ENCODE peak calls at places on chromosomes 12 and 14, in seven cellular contexts. One of them, this sample, is unnamed.
A peak's percentile ranks its signal among the peaks of the same experiment; 100 is the strongest.

GRCh38 chr12:6053541-6053940 is 70.9 kb downstream of the VWF start:
- DNase-seq in neuronal stem cell: no peak
- DNase-seq in mesendoderm: peak; percentile 63
- DNase-seq in IMR-90: peak; percentile 36
- DNase-seq in H1: no peak
- DNase-seq in mesenchymal stem cell: no peak
- DNase-seq in trophoblast cell: peak; percentile 64
- DNase-seq in this sample: no peak

GRCh38 chr12:119988440-119988787 is 622 bp upstream of the BICDL1 start:
- DNase-seq in neuronal stem cell: no peak
- DNase-seq in mesendoderm: no peak
- DNase-seq in IMR-90: peak; percentile 42
- DNase-seq in H1: no peak
- DNase-seq in mesenchymal stem cell: peak; percentile 56
- DNase-seq in trophoblast cell: no peak
- DNase-seq in this sample: no peak

GRCh38 chr12:17139926-17140325 is 534.0 kb upstream of the LMO3 start:
- DNase-seq in neuronal stem cell: no peak
- DNase-seq in mesendoderm: peak; percentile 28
- DNase-seq in IMR-90: no peak
- DNase-seq in H1: no peak
- DNase-seq in mesenchymal stem cell: no peak
- DNase-seq in trophoblast cell: peak; percentile 93
- DNase-seq in this sample: no peak

GRCh38 chr14:104284636-104285482 is 146.5 kb downstream of the KIF26A start:
- DNase-seq in neuronal stem cell: no peak
- DNase-seq in mesendoderm: no peak
- DNase-seq in IMR-90: no peak
- DNase-seq in H1: no peak
- DNase-seq in mesenchymal stem cell: no peak
- DNase-seq in trophoblast cell: no peak
- DNase-seq in this sample: peak; percentile 22

GRCh38 chr14:68145036-68145435 is 325.5 kb downstream of the RAD51B start:
- DNase-seq in neuronal stem cell: no peak
- DNase-seq in mesendoderm: peak; percentile 39
- DNase-seq in IMR-90: no peak
- DNase-seq in H1: no peak
- DNase-seq in mesenchymal stem cell: no peak
- DNase-seq in trophoblast cell: no peak
- DNase-seq in this sample: no peak

GRCh38 chr12:122646568-122647220 is 56.5 kb downstream of the HCAR2 start:
- DNase-seq in neuronal stem cell: no peak
- DNase-seq in mesendoderm: no peak
- DNase-seq in IMR-90: peak; percentile 88
- DNase-seq in H1: no peak
- DNase-seq in mesenchymal stem cell: peak; percentile 66
- DNase-seq in trophoblast cell: peak; percentile 50
- DNase-seq in this sample: no peak

GRCh38 chr14:65106316-65106715 is 4.0 kb upstream of the MAX start:
- DNase-seq in neuronal stem cell: no peak
- DNase-seq in mesendoderm: no peak
- DNase-seq in IMR-90: no peak
- DNase-seq in H1: no peak
- DNase-seq in mesenchymal stem cell: no peak
- DNase-seq in trophoblast cell: no peak
- DNase-seq in this sample: no peak

GRCh38 chr12:110320548-110320947 is 39.5 kb downstream of the ATP2A2 start:
- DNase-seq in neuronal stem cell: no peak
- DNase-seq in mesendoderm: no peak
- DNase-seq in IMR-90: no peak
- DNase-seq in H1: no peak
- DNase-seq in mesenchymal stem cell: no peak
- DNase-seq in trophoblast cell: no peak
- DNase-seq in this sample: no peak

GRCh38 chr12:20120296-20120695 is 248.0 kb upstream of the PDE3A start:
- DNase-seq in neuronal stem cell: no peak
- DNase-seq in mesendoderm: no peak
- DNase-seq in IMR-90: no peak
- DNase-seq in H1: no peak
- DNase-seq in mesenchymal stem cell: no peak
- DNase-seq in trophoblast cell: no peak
- DNase-seq in this sample: no peak

GRCh38 chr12:108597559-108598471 is at the start of gene TMEM119:
- DNase-seq in neuronal stem cell: no peak
- DNase-seq in mesendoderm: no peak
- DNase-seq in IMR-90: peak; percentile 37
- DNase-seq in H1: no peak
- DNase-seq in mesenchymal stem cell: peak; percentile 79
- DNase-seq in trophoblast cell: no peak
- DNase-seq in this sample: no peak

GRCh38 chr14:33668066-33668465 is 282.8 kb downstream of the EGLN3 start:
- DNase-seq in neuronal stem cell: no peak
- DNase-seq in mesendoderm: no peak
- DNase-seq in IMR-90: peak; percentile 11
- DNase-seq in H1: no peak
- DNase-seq in mesenchymal stem cell: no peak
- DNase-seq in trophoblast cell: no peak
- DNase-seq in this sample: no peak

GRCh38 chr12:11654338-11654737 is 4.9 kb downstream of the ETV6 start:
- DNase-seq in neuronal stem cell: no peak
- DNase-seq in mesendoderm: no peak
- DNase-seq in IMR-90: no peak
- DNase-seq in H1: no peak
- DNase-seq in mesenchymal stem cell: no peak
- DNase-seq in trophoblast cell: no peak
- DNase-seq in this sample: no peak

GRCh38 chr14:104235686-104236085 is 97.3 kb downstream of the KIF26A start:
- DNase-seq in neuronal stem cell: no peak
- DNase-seq in mesendoderm: no peak
- DNase-seq in IMR-90: no peak
- DNase-seq in H1: peak; percentile 6
- DNase-seq in mesenchymal stem cell: no peak
- DNase-seq in trophoblast cell: no peak
- DNase-seq in this sample: peak; percentile 10

GRCh38 chr14:102318781-102319276 is 717 bp upstream of the ZNF839 start:
- DNase-seq in neuronal stem cell: no peak
- DNase-seq in mesendoderm: no peak
- DNase-seq in IMR-90: no peak
- DNase-seq in H1: no peak
- DNase-seq in mesenchymal stem cell: no peak
- DNase-seq in trophoblast cell: no peak
- DNase-seq in this sample: no peak

GRCh38 chr14:31787377-31787776 is 226.2 kb downstream of the NUBPL start:
- DNase-seq in neuronal stem cell: no peak
- DNase-seq in mesendoderm: no peak
- DNase-seq in IMR-90: peak; percentile 11
- DNase-seq in H1: no peak
- DNase-seq in mesenchymal stem cell: no peak
- DNase-seq in trophoblast cell: peak; percentile 67
- DNase-seq in this sample: no peak

GRCh38 chr14:25049559-25050493 is at the start of gene STXBP6:
- DNase-seq in neuronal stem cell: peak; percentile 71
- DNase-seq in mesendoderm: peak; percentile 65
- DNase-seq in IMR-90: peak; percentile 65
- DNase-seq in H1: peak; percentile 82
- DNase-seq in mesenchymal stem cell: peak; percentile 64
- DNase-seq in trophoblast cell: peak; percentile 13
- DNase-seq in this sample: peak; percentile 68

GRCh38 chr14:99155173-99155777 is 116.7 kb downstream of the BCL11B start:
- DNase-seq in neuronal stem cell: no peak
- DNase-seq in mesendoderm: no peak
- DNase-seq in IMR-90: no peak
- DNase-seq in H1: no peak
- DNase-seq in mesenchymal stem cell: no peak
- DNase-seq in trophoblast cell: no peak
- DNase-seq in this sample: no peak

GRCh38 chr12:3827301-3828000 is 45.7 kb downstream of the PARP11 start:
- DNase-seq in neuronal stem cell: no peak
- DNase-seq in mesendoderm: no peak
- DNase-seq in IMR-90: no peak
- DNase-seq in H1: no peak
- DNase-seq in mesenchymal stem cell: no peak
- DNase-seq in trophoblast cell: no peak
- DNase-seq in this sample: no peak

GRCh38 chr14:59407246-59407615 is 57.9 kb downstream of the GPR135 start:
- DNase-seq in neuronal stem cell: no peak
- DNase-seq in mesendoderm: no peak
- DNase-seq in IMR-90: peak; percentile 97
- DNase-seq in H1: no peak
- DNase-seq in mesenchymal stem cell: peak; percentile 91
- DNase-seq in trophoblast cell: peak; percentile 91
- DNase-seq in this sample: no peak

GRCh38 chr12:14774074-14774943 is 29.0 kb downstream of the WBP11 start:
- DNase-seq in neuronal stem cell: peak; percentile 87
- DNase-seq in mesendoderm: peak; percentile 98
- DNase-seq in IMR-90: peak; percentile 94
- DNase-seq in H1: peak; percentile 91
- DNase-seq in mesenchymal stem cell: peak; percentile 97
- DNase-seq in trophoblast cell: peak; percentile 97
- DNase-seq in this sample: peak; percentile 98

GRCh38 chr14:52949711-52950409 is 990 bp downstream of the FERMT2 start:
- DNase-seq in neuronal stem cell: no peak
- DNase-seq in mesendoderm: no peak
- DNase-seq in IMR-90: peak; percentile 46
- DNase-seq in H1: no peak
- DNase-seq in mesenchymal stem cell: peak; percentile 75
- DNase-seq in trophoblast cell: peak; percentile 89
- DNase-seq in this sample: no peak

DNA sequence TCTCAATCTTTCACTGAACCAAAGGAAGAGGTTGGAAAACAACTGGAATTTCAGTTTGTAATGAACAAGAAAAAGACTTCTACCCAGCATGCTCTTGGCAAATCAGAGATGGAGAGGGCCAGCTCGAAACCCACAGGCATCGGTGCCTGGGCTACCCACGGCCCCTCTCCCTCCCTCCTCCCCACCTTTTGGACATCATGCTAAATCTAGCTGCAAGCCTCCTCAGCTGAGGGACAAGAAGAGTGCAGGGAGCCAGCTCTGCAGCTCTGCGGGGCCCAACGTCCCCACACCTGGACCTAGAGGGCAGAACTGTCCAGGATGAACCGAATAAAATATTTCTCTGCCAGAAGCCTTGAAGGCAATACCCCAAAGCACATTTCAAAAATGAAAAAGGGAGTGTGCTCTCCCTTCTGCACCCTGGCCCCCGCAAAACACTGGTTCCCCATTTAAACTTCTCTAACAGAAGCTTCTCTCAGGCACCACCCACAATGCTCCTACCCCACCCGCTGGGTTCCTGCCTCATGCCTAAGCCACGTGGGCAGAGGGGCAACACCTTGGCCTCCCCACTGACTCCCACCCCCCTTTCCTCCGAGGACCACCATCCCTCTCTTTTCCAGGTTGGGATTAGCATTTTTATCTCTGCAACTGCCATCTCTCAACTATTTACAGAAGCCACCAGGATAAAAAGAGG is 8.2 kb downstream of the CAMKK2 start:
- DNase-seq in neuronal stem cell: no peak
- DNase-seq in mesendoderm: peak; percentile 21
- DNase-seq in IMR-90: no peak
- DNase-seq in H1: no peak
- DNase-seq in mesenchymal stem cell: no peak
- DNase-seq in trophoblast cell: no peak
- DNase-seq in this sample: no peak
- H3K4me2 ChIP-seq in neuronal stem cell: no peak overlapping the region
- H3K4me2 ChIP-seq in mesendoderm: no peak overlapping the region
- H3K4me2 ChIP-seq in IMR-90: no peak overlapping the region
- H3K4me2 ChIP-seq in H1: peak overlapping the region; percentile 7
- H3K4me2 ChIP-seq in mesenchymal stem cell: no peak overlapping the region
- H3K4me2 ChIP-seq in trophoblast cell: no peak overlapping the region
- H3K4me2 ChIP-seq in this sample: no peak overlapping the region

GRCh38 chr12:85065816-85066482 is 29.8 kb downstream of the LRRIQ1 start:
- DNase-seq in neuronal stem cell: no peak
- DNase-seq in mesendoderm: no peak
- DNase-seq in IMR-90: no peak
- DNase-seq in H1: no peak
- DNase-seq in mesenchymal stem cell: no peak
- DNase-seq in trophoblast cell: no peak
- DNase-seq in this sample: no peak
- H4K8ac ChIP-seq in neuronal stem cell: no peak overlapping the region
- H4K8ac ChIP-seq in mesendoderm: no peak overlapping the region
- H4K8ac ChIP-seq in IMR-90: no peak overlapping the region
- H4K8ac ChIP-seq in H1: no peak overlapping the region
- H4K8ac ChIP-seq in mesenchymal stem cell: no peak overlapping the region
- H4K8ac ChIP-seq in trophoblast cell: no peak overlapping the region
- H4K8ac ChIP-seq in this sample: no peak overlapping the region

GRCh38 chr12:99911076-99911475 is 73.7 kb downstream of the ANKS1B start:
- DNase-seq in neuronal stem cell: no peak
- DNase-seq in mesendoderm: peak; percentile 35
- DNase-seq in IMR-90: peak; percentile 89
- DNase-seq in H1: no peak
- DNase-seq in mesenchymal stem cell: peak; percentile 94
- DNase-seq in trophoblast cell: peak; percentile 66
- DNase-seq in this sample: no peak
- H3K4me2 ChIP-seq in neuronal stem cell: no peak overlapping the region
- H3K4me2 ChIP-seq in mesendoderm: no peak overlapping the region
- H3K4me2 ChIP-seq in IMR-90: no peak overlapping the region
- H3K4me2 ChIP-seq in H1: no peak overlapping the region
- H3K4me2 ChIP-seq in mesenchymal stem cell: no peak overlapping the region
- H3K4me2 ChIP-seq in trophoblast cell: no peak overlapping the region
- H3K4me2 ChIP-seq in this sample: no peak overlapping the region

GRCh38 chr12:130486146-130486435 is 148.4 kb downstream of the PIWIL1 start:
- DNase-seq in neuronal stem cell: no peak
- DNase-seq in mesendoderm: no peak
- DNase-seq in IMR-90: no peak
- DNase-seq in H1: no peak
- DNase-seq in mesenchymal stem cell: no peak
- DNase-seq in trophoblast cell: no peak
- DNase-seq in this sample: no peak
- H4K8ac ChIP-seq in neuronal stem cell: no peak overlapping the region
- H4K8ac ChIP-seq in mesendoderm: no peak overlapping the region
- H4K8ac ChIP-seq in IMR-90: no peak overlapping the region
- H4K8ac ChIP-seq in H1: no peak overlapping the region
- H4K8ac ChIP-seq in mesenchymal stem cell: no peak overlapping the region
- H4K8ac ChIP-seq in trophoblast cell: no peak overlapping the region
- H4K8ac ChIP-seq in this sample: no peak overlapping the region

DNA sequence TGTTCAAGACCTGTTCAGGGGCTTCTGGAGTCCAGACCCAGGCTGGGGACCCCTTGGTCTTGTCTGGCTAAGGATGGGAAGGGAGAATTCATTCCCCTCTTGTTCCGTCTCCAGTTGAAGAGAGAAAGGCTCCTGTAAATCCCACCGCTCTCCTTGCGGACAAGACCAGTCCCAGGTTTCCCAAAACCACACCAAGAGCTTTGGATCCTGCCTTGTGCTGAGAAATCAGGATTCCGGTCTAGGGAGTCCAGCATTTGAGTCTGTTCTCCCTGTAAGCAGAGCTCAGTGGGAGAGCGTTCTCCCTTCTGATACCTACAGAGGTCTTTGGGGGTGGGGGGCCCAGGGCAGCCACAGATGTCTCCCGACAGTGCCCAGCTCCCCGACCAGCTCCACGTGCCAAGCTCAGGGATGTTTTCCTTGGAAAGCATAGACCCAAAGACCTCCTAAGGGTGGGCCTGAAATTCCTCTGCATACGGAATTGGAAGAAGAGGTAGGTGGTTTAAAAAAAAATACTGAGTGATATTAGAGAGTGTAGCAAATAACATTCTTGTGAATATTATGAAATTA is 1.9 kb downstream of the HOXC13 start:
- DNase-seq in neuronal stem cell: no peak
- DNase-seq in mesendoderm: no peak
- DNase-seq in IMR-90: no peak
- DNase-seq in H1: peak; percentile 49
- DNase-seq in mesenchymal stem cell: no peak
- DNase-seq in trophoblast cell: no peak
- DNase-seq in this sample: no peak
- H3K4me2 ChIP-seq in neuronal stem cell: no peak overlapping the region
- H3K4me2 ChIP-seq in mesendoderm: no peak overlapping the region
- H3K4me2 ChIP-seq in IMR-90: no peak overlapping the region
- H3K4me2 ChIP-seq in H1: no peak overlapping the region
- H3K4me2 ChIP-seq in mesenchymal stem cell: no peak overlapping the region
- H3K4me2 ChIP-seq in trophoblast cell: peak overlapping the region; percentile 88
- H3K4me2 ChIP-seq in this sample: no peak overlapping the region

GRCh38 chr12:97835541-97835940 is 372.9 kb downstream of the RMST start:
- DNase-seq in neuronal stem cell: no peak
- DNase-seq in mesendoderm: no peak
- DNase-seq in IMR-90: no peak
- DNase-seq in H1: no peak
- DNase-seq in mesenchymal stem cell: no peak
- DNase-seq in trophoblast cell: no peak
- DNase-seq in this sample: no peak
- H4K8ac ChIP-seq in neuronal stem cell: no peak overlapping the region
- H4K8ac ChIP-seq in mesendoderm: no peak overlapping the region
- H4K8ac ChIP-seq in IMR-90: no peak overlapping the region
- H4K8ac ChIP-seq in H1: no peak overlapping the region
- H4K8ac ChIP-seq in mesenchymal stem cell: no peak overlapping the region
- H4K8ac ChIP-seq in trophoblast cell: no peak overlapping the region
- H4K8ac ChIP-seq in this sample: no peak overlapping the region